ENCODE peak calls at places on chromosomes 1 and 21, in ten cellular contexts. One of them, this sample, is unnamed.

GRCh38 chr21:46183910-46184624 is at the start of gene SPATC1L:
- DNase-seq in stomach: peak; percentile 39
- DNase-seq in hepatic stellate cell: peak; percentile 74
- DNase-seq in glomerular endothelial cell: no peak
- DNase-seq in SK-N-SH: peak; percentile 82
- DNase-seq in ovary: peak; percentile 83
- DNase-seq in activated CD4-positive, CD25-positive, alpha-beta regulatory T cell: no peak
- DNase-seq in kidney glomerular epithelial cell: no peak
- DNase-seq in left ventricle myocardium inferior: peak; percentile 71
- DNase-seq in AG08396: peak; percentile 89
- DNase-seq in this sample: no peak

GRCh38 chr1:10795305-10796021 is 983 bp downstream of the CASZ1 start:
- DNase-seq in glomerular endothelial cell: no peak
- DNase-seq in SK-N-SH: peak; percentile 59
- DNase-seq in activated CD4-positive, CD25-positive, alpha-beta regulatory T cell: no peak
- DNase-seq in AG08396: peak; percentile 26
- DNase-seq in kidney glomerular epithelial cell: peak; percentile 3
- DNase-seq in left ventricle myocardium inferior: peak; percentile 37
- DNase-seq in hepatic stellate cell: no peak
- DNase-seq in ovary: no peak
- DNase-seq in stomach: no peak
- DNase-seq in this sample: no peak

GRCh38 chr1:4977701-4978100 is 323.3 kb downstream of the AJAP1 start:
- DNase-seq in stomach: no peak
- DNase-seq in glomerular endothelial cell: no peak
- DNase-seq in left ventricle myocardium inferior: no peak
- DNase-seq in AG08396: no peak
- DNase-seq in SK-N-SH: no peak
- DNase-seq in ovary: peak; percentile 84
- DNase-seq in hepatic stellate cell: no peak
- DNase-seq in activated CD4-positive, CD25-positive, alpha-beta regulatory T cell: no peak
- DNase-seq in kidney glomerular epithelial cell: no peak
- DNase-seq in this sample: no peak

GRCh38 chr1:22816063-22816775 is 105.6 kb downstream of the EPHB2 start:
- DNase-seq in ovary: no peak
- DNase-seq in kidney glomerular epithelial cell: no peak
- DNase-seq in hepatic stellate cell: no peak
- DNase-seq in SK-N-SH: no peak
- DNase-seq in AG08396: no peak
- DNase-seq in stomach: no peak
- DNase-seq in left ventricle myocardium inferior: no peak
- DNase-seq in glomerular endothelial cell: no peak
- DNase-seq in activated CD4-positive, CD25-positive, alpha-beta regulatory T cell: no peak
- DNase-seq in this sample: no peak

GRCh38 chr1:222896630-222897526 is 82.0 kb downstream of the DISP1 start:
- DNase-seq in hepatic stellate cell: no peak
- DNase-seq in ovary: no peak
- DNase-seq in kidney glomerular epithelial cell: no peak
- DNase-seq in glomerular endothelial cell: no peak
- DNase-seq in stomach: no peak
- DNase-seq in AG08396: no peak
- DNase-seq in left ventricle myocardium inferior: no peak
- DNase-seq in SK-N-SH: no peak
- DNase-seq in activated CD4-positive, CD25-positive, alpha-beta regulatory T cell: no peak
- DNase-seq in this sample: no peak

GRCh38 chr1:244316407-244316806 is 135.3 kb downstream of the ADSS2 start:
- DNase-seq in AG08396: peak; percentile 32
- DNase-seq in kidney glomerular epithelial cell: no peak
- DNase-seq in ovary: no peak
- DNase-seq in glomerular endothelial cell: no peak
- DNase-seq in hepatic stellate cell: no peak
- DNase-seq in SK-N-SH: no peak
- DNase-seq in left ventricle myocardium inferior: no peak
- DNase-seq in stomach: no peak
- DNase-seq in activated CD4-positive, CD25-positive, alpha-beta regulatory T cell: no peak
- DNase-seq in this sample: no peak

GRCh38 chr1:93615201-93616150 is 66.2 kb downstream of the BCAR3 start:
- DNase-seq in ovary: no peak
- DNase-seq in left ventricle myocardium inferior: no peak
- DNase-seq in activated CD4-positive, CD25-positive, alpha-beta regulatory T cell: no peak
- DNase-seq in hepatic stellate cell: peak; percentile 73
- DNase-seq in glomerular endothelial cell: no peak
- DNase-seq in kidney glomerular epithelial cell: no peak
- DNase-seq in AG08396: no peak
- DNase-seq in stomach: no peak
- DNase-seq in SK-N-SH: no peak
- DNase-seq in this sample: no peak

GRCh38 chr1:17096584-17096983 is 22.7 kb downstream of the PADI2 start:
- DNase-seq in activated CD4-positive, CD25-positive, alpha-beta regulatory T cell: no peak
- DNase-seq in stomach: no peak
- DNase-seq in ovary: no peak
- DNase-seq in kidney glomerular epithelial cell: no peak
- DNase-seq in SK-N-SH: no peak
- DNase-seq in left ventricle myocardium inferior: no peak
- DNase-seq in AG08396: no peak
- DNase-seq in glomerular endothelial cell: no peak
- DNase-seq in hepatic stellate cell: no peak
- DNase-seq in this sample: no peak

GRCh38 chr1:24955779-24956365 is 25.8 kb upstream of the RUNX3 start:
- DNase-seq in kidney glomerular epithelial cell: no peak
- DNase-seq in hepatic stellate cell: no peak
- DNase-seq in activated CD4-positive, CD25-positive, alpha-beta regulatory T cell: no peak
- DNase-seq in ovary: no peak
- DNase-seq in glomerular endothelial cell: no peak
- DNase-seq in stomach: no peak
- DNase-seq in AG08396: no peak
- DNase-seq in left ventricle myocardium inferior: no peak
- DNase-seq in SK-N-SH: no peak
- DNase-seq in this sample: no peak

GRCh38 chr1:219330669-219331068 is 157.0 kb downstream of the LYPLAL1 start:
- DNase-seq in stomach: no peak
- DNase-seq in AG08396: no peak
- DNase-seq in hepatic stellate cell: no peak
- DNase-seq in activated CD4-positive, CD25-positive, alpha-beta regulatory T cell: no peak
- DNase-seq in ovary: no peak
- DNase-seq in left ventricle myocardium inferior: no peak
- DNase-seq in SK-N-SH: no peak
- DNase-seq in glomerular endothelial cell: no peak
- DNase-seq in kidney glomerular epithelial cell: no peak
- DNase-seq in this sample: no peak

GRCh38 chr21:39837861-39838359 is 29.3 kb upstream of the PCP4 start:
- DNase-seq in hepatic stellate cell: no peak
- DNase-seq in left ventricle myocardium inferior: no peak
- DNase-seq in ovary: no peak
- DNase-seq in activated CD4-positive, CD25-positive, alpha-beta regulatory T cell: no peak
- DNase-seq in glomerular endothelial cell: no peak
- DNase-seq in stomach: no peak
- DNase-seq in SK-N-SH: no peak
- DNase-seq in kidney glomerular epithelial cell: peak; percentile 12
- DNase-seq in AG08396: no peak
- DNase-seq in this sample: no peak

GRCh38 chr1:184892116-184892515 is 82.2 kb downstream of the NIBAN1 start:
- DNase-seq in AG08396: no peak
- DNase-seq in ovary: no peak
- DNase-seq in SK-N-SH: no peak
- DNase-seq in kidney glomerular epithelial cell: no peak
- DNase-seq in left ventricle myocardium inferior: no peak
- DNase-seq in hepatic stellate cell: no peak
- DNase-seq in activated CD4-positive, CD25-positive, alpha-beta regulatory T cell: no peak
- DNase-seq in glomerular endothelial cell: no peak
- DNase-seq in stomach: no peak
- DNase-seq in this sample: no peak

GRCh38 chr1:46558966-46559365 is 7.5 kb upstream of the KNCN start:
- DNase-seq in ovary: no peak
- DNase-seq in left ventricle myocardium inferior: no peak
- DNase-seq in hepatic stellate cell: no peak
- DNase-seq in kidney glomerular epithelial cell: no peak
- DNase-seq in glomerular endothelial cell: no peak
- DNase-seq in stomach: no peak
- DNase-seq in SK-N-SH: no peak
- DNase-seq in activated CD4-positive, CD25-positive, alpha-beta regulatory T cell: no peak
- DNase-seq in AG08396: no peak
- DNase-seq in this sample: no peak

GRCh38 chr1:54944610-54945392 is 35.6 kb upstream of the TMEM61 start:
- DNase-seq in kidney glomerular epithelial cell: peak; percentile 45
- DNase-seq in ovary: peak; percentile 46
- DNase-seq in stomach: peak; percentile 81
- DNase-seq in SK-N-SH: peak; percentile 72
- DNase-seq in hepatic stellate cell: peak; percentile 77
- DNase-seq in glomerular endothelial cell: no peak
- DNase-seq in activated CD4-positive, CD25-positive, alpha-beta regulatory T cell: peak; percentile 22
- DNase-seq in AG08396: peak; percentile 80
- DNase-seq in left ventricle myocardium inferior: peak; percentile 66
- DNase-seq in this sample: peak; percentile 68

GRCh38 chr1:246355421-246356230 is 151.5 kb downstream of the SMYD3 start:
- DNase-seq in AG08396: no peak
- DNase-seq in activated CD4-positive, CD25-positive, alpha-beta regulatory T cell: no peak
- DNase-seq in glomerular endothelial cell: no peak
- DNase-seq in left ventricle myocardium inferior: no peak
- DNase-seq in hepatic stellate cell: no peak
- DNase-seq in stomach: no peak
- DNase-seq in SK-N-SH: no peak
- DNase-seq in ovary: no peak
- DNase-seq in kidney glomerular epithelial cell: no peak
- DNase-seq in this sample: no peak

GRCh38 chr21:28781602-28782274 is 210.9 kb downstream of the LTN1 start:
- DNase-seq in kidney glomerular epithelial cell: no peak
- DNase-seq in hepatic stellate cell: no peak
- DNase-seq in AG08396: peak; percentile 13
- DNase-seq in stomach: no peak
- DNase-seq in glomerular endothelial cell: no peak
- DNase-seq in left ventricle myocardium inferior: no peak
- DNase-seq in ovary: no peak
- DNase-seq in SK-N-SH: peak; percentile 37
- DNase-seq in activated CD4-positive, CD25-positive, alpha-beta regulatory T cell: no peak
- DNase-seq in this sample: peak; percentile 9

GRCh38 chr1:221162939-221163338 is 283.7 kb downstream of the HLX start:
- DNase-seq in hepatic stellate cell: no peak
- DNase-seq in AG08396: no peak
- DNase-seq in left ventricle myocardium inferior: no peak
- DNase-seq in glomerular endothelial cell: no peak
- DNase-seq in stomach: no peak
- DNase-seq in activated CD4-positive, CD25-positive, alpha-beta regulatory T cell: no peak
- DNase-seq in kidney glomerular epithelial cell: no peak
- DNase-seq in ovary: no peak
- DNase-seq in SK-N-SH: no peak
- DNase-seq in this sample: no peak

GRCh38 chr1:202835548-202836072 is 24.9 kb downstream of the PCAT6 start:
- DNase-seq in AG08396: no peak
- DNase-seq in glomerular endothelial cell: no peak
- DNase-seq in hepatic stellate cell: no peak
- DNase-seq in stomach: no peak
- DNase-seq in left ventricle myocardium inferior: no peak
- DNase-seq in kidney glomerular epithelial cell: no peak
- DNase-seq in activated CD4-positive, CD25-positive, alpha-beta regulatory T cell: no peak
- DNase-seq in ovary: no peak
- DNase-seq in SK-N-SH: peak; percentile 35
- DNase-seq in this sample: peak; percentile 13

GRCh38 chr1:186082235-186082937 is 292.7 kb downstream of the TPR start:
- DNase-seq in activated CD4-positive, CD25-positive, alpha-beta regulatory T cell: no peak
- DNase-seq in glomerular endothelial cell: peak; percentile 88
- DNase-seq in kidney glomerular epithelial cell: peak; percentile 87
- DNase-seq in ovary: peak; percentile 27
- DNase-seq in SK-N-SH: peak; percentile 2
- DNase-seq in AG08396: peak; percentile 36
- DNase-seq in left ventricle myocardium inferior: peak; percentile 61
- DNase-seq in hepatic stellate cell: peak; percentile 30
- DNase-seq in stomach: peak; percentile 67
- DNase-seq in this sample: no peak

GRCh38 chr1:230103341-230104173 is 36.5 kb downstream of the GALNT2 start:
- DNase-seq in activated CD4-positive, CD25-positive, alpha-beta regulatory T cell: no peak
- DNase-seq in kidney glomerular epithelial cell: no peak
- DNase-seq in ovary: no peak
- DNase-seq in hepatic stellate cell: peak; percentile 61
- DNase-seq in SK-N-SH: no peak
- DNase-seq in AG08396: no peak
- DNase-seq in stomach: no peak
- DNase-seq in left ventricle myocardium inferior: no peak
- DNase-seq in glomerular endothelial cell: no peak
- DNase-seq in this sample: peak; percentile 69

GRCh38 chr1:231512147-231512698 is 16.2 kb upstream of the TSNAX start:
- DNase-seq in activated CD4-positive, CD25-positive, alpha-beta regulatory T cell: no peak
- DNase-seq in left ventricle myocardium inferior: no peak
- DNase-seq in stomach: no peak
- DNase-seq in kidney glomerular epithelial cell: peak; percentile 94
- DNase-seq in AG08396: peak; percentile 21
- DNase-seq in ovary: no peak
- DNase-seq in glomerular endothelial cell: no peak
- DNase-seq in hepatic stellate cell: peak; percentile 11
- DNase-seq in SK-N-SH: no peak
- DNase-seq in this sample: no peak

GRCh38 chr1:9503001-9503675 is 36.1 kb upstream of the SLC25A33 start:
- DNase-seq in hepatic stellate cell: no peak
- DNase-seq in stomach: peak; percentile 29
- DNase-seq in glomerular endothelial cell: no peak
- DNase-seq in left ventricle myocardium inferior: peak; percentile 23
- DNase-seq in kidney glomerular epithelial cell: no peak
- DNase-seq in ovary: peak; percentile 40
- DNase-seq in activated CD4-positive, CD25-positive, alpha-beta regulatory T cell: no peak
- DNase-seq in SK-N-SH: no peak
- DNase-seq in AG08396: no peak
- DNase-seq in this sample: no peak

This sample was measured in DND-41.